ENCODE peak calls at places on chromosomes 11 and 22, in six cellular contexts. O is prostate gland; L is NCI-H2081; Y is T-helper 2 cell treated with Interferon-gamma antibody and Interleukin-4, amounts not matched to agents 5 μg/mL and 100 μg/mL, for 36 hours; E is CMK; T is adrenal gland. S is an unnamed sample.

GRCh38 chr22:44972363-44973083 is 37.3 kb downstream of the PHF21B start:
- DNase-seq in O (peak), L (no peak), Y (no peak), E (no peak), T (no peak), S (no peak)

GRCh38 chr22:24834845-24835570 is 29.0 kb downstream of the SGSM1 start:
- DNase-seq in O (no peak), L (peak), Y (no peak), E (no peak), T (no peak), S (no peak)

GRCh38 chr11:70278994-70279393 is 8.5 kb downstream of the PPFIA1 start:
- DNase-seq in O (no peak), L (no peak), Y (no peak), E (no peak), T (no peak), S (no peak)

GRCh38 chr11:113874096-113874919 is 1.1 kb downstream of the USP28 start:
- DNase-seq in O (no peak), L (no peak), Y (no peak), E (no peak), T (no peak), S (no peak)

GRCh38 chr11:34513674-34513995 is at the start of gene ELF5:
- DNase-seq in O (peak), L (no peak), Y (no peak), E (no peak), T (no peak), S (no peak)

GRCh38 chr22:50673231-50674126 is 856 bp downstream of the SHANK3 start:
- DNase-seq in O (no peak), L (no peak), Y (no peak), E (no peak), T (no peak), S (no peak)

GRCh38 chr22:50640857-50641647 is 13.1 kb upstream of the ARSA start:
- DNase-seq in O (no peak), L (no peak), Y (no peak), E (no peak), T (no peak), S (no peak)

GRCh38 chr22:40932396-40932795 is 18.8 kb upstream of the RBX1 start:
- DNase-seq in O (no peak), L (no peak), Y (no peak), E (no peak), T (no peak), S (no peak)

GRCh38 chr11:98059488-98059887 is 961.3 kb upstream of the CNTN5 start:
- DNase-seq in O (no peak), L (no peak), Y (no peak), E (no peak), T (no peak), S (no peak)

GRCh38 chr11:72012897-72013721 is 14.4 kb downstream of the IL18BP start:
- DNase-seq in O (peak), L (no peak), Y (no peak), E (no peak), T (peak), S (peak)

GRCh38 chr11:120208012-120208441 is 2.8 kb upstream of the OAF start:
- DNase-seq in O (no peak), L (no peak), Y (no peak), E (peak), T (peak), S (no peak)

GRCh38 chr22:21051836-21052400 is 6.2 kb downstream of the LRRC74B start:
- DNase-seq in O (no peak), L (no peak), Y (no peak), E (no peak), T (no peak), S (no peak)

GRCh38 chr11:69304258-69304657 is 10.3 kb downstream of the MYEOV start:
- DNase-seq in O (no peak), L (no peak), Y (no peak), E (no peak), T (no peak), S (no peak)

GRCh38 chr11:449889-450808 is at the start of gene PTDSS2:
- DNase-seq in O (peak), L (peak), Y (peak), E (peak), T (peak), S (peak)

GRCh38 chr11:41309111-41309522 is 150.3 kb downstream of the LRRC4C start:
- DNase-seq in O (no peak), L (no peak), Y (no peak), E (no peak), T (no peak), S (no peak)

GRCh38 chr11:128210148-128210940 is 377.0 kb downstream of the ETS1 start:
- DNase-seq in O (peak), L (no peak), Y (no peak), E (no peak), T (peak), S (peak)

GRCh38 chr11:62400760-62401159 is 18.1 kb upstream of the SCGB1A1 start:
- DNase-seq in O (peak), L (no peak), Y (no peak), E (no peak), T (peak), S (peak)

GRCh38 chr22:40263191-40263590 is 83.1 kb upstream of the ADSL start:
- DNase-seq in O (no peak), L (no peak), Y (no peak), E (peak), T (peak), S (peak)

GRCh38 chr22:45162531-45162930 is 1.2 kb upstream of the NUP50 start:
- DNase-seq in O (no peak), L (no peak), Y (no peak), E (no peak), T (no peak), S (no peak)

GRCh38 chr11:102276302-102277182 is 40.7 kb upstream of the BIRC3 start:
- DNase-seq in O (no peak), L (no peak), Y (no peak), E (no peak), T (no peak), S (no peak)

GRCh38 chr11:208177-208916 is 839 bp downstream of the RIC8A start:
- DNase-seq in O (peak), L (peak), Y (peak), E (peak), T (peak), S (peak)

GRCh38 chr22:27185903-27186302 is 528.5 kb downstream of the MIAT start:
- DNase-seq in O (no peak), L (no peak), Y (no peak), E (no peak), T (no peak), S (no peak)

GRCh38 chr11:71962428-71963038 is 33.7 kb downstream of the RNF121 start:
- DNase-seq in O (no peak), L (no peak), Y (no peak), E (no peak), T (no peak), S (no peak)

GRCh38 chr22:40083794-40084193 is 89.0 kb downstream of the FAM83F start:
- DNase-seq in O (no peak), L (no peak), Y (no peak), E (no peak), T (no peak), S (no peak)

GRCh38 chr11:9850224-9850895 is 186.5 kb downstream of the SWAP70 start:
- DNase-seq in O (no peak), L (no peak), Y (no peak), E (no peak), T (no peak), S (no peak)

GRCh38 chr11:15118431-15118830 is 3.7 kb downstream of the INSC start:
- DNase-seq in O (no peak), L (no peak), Y (peak), E (no peak), T (no peak), S (no peak)

GRCh38 chr22:45445031-45445710 is 31.7 kb downstream of the RIBC2 start:
- DNase-seq in O (no peak), L (no peak), Y (no peak), E (no peak), T (no peak), S (no peak)

GRCh38 chr11:8258771-8259170 is 4.9 kb downstream of the LMO1 start:
- DNase-seq in O (no peak), L (no peak), Y (no peak), E (no peak), T (no peak), S (no peak)

S was measured in uterus.